ENCODE peak calls at places on chromosomes 2 and 18, in seven cellular contexts. Q, C, H, M, O, G and Z are unnamed samples.

GRCh38 chr2:120587326-120587996 is 148.2 kb upstream of the GLI2 start:
- DNase-seq in Q (no peak), C (no peak), H (no peak), M (no peak), O (no peak), G (no peak), Z (no peak)

GRCh38 chr2:12457831-12458230 is 258.9 kb upstream of the TRIB2 start:
- DNase-seq in Q (no peak), C (peak), H (no peak), M (no peak), O (no peak), G (no peak), Z (no peak)

GRCh38 chr2:156883828-156884615 is 373.5 kb upstream of the GALNT5 start:
- DNase-seq in Q (no peak), C (peak), H (peak), M (no peak), O (no peak), G (no peak), Z (peak)

GRCh38 chr18:41745166-41746049 is 209.6 kb upstream of the PIK3C3 start:
- DNase-seq in Q (peak), C (peak), H (peak), M (no peak), O (no peak), G (no peak), Z (peak)

GRCh38 chr2:18704224-18704623 is 114.9 kb upstream of the NT5C1B start:
- DNase-seq in Q (no peak), C (peak), H (no peak), M (no peak), O (no peak), G (no peak), Z (no peak)

GRCh38 chr2:168064011-168064998 is 183.1 kb downstream of the STK39 start:
- DNase-seq in Q (no peak), C (no peak), H (peak), M (no peak), O (no peak), G (no peak), Z (no peak)

GRCh38 chr2:241659150-241659739 is 21.8 kb downstream of the ATG4B start:
- DNase-seq in Q (peak), C (peak), H (peak), M (peak), O (no peak), G (peak), Z (peak)

GRCh38 chr2:20660506-20660905 is 6.4 kb upstream of the GDF7 start:
- DNase-seq in Q (no peak), C (no peak), H (no peak), M (no peak), O (peak), G (no peak), Z (no peak)

GRCh38 chr2:64670047-64670446 is 16.3 kb upstream of the SERTAD2 start:
- DNase-seq in Q (no peak), C (no peak), H (no peak), M (no peak), O (no peak), G (no peak), Z (no peak)

GRCh38 chr2:112960230-112960825 is 17.5 kb upstream of the IL36G start:
- DNase-seq in Q (no peak), C (no peak), H (no peak), M (no peak), O (no peak), G (no peak), Z (no peak)
- TF ChIP-seq CTCF in Q (no peak), C (no peak), H (no peak), M (no peak), O (no peak), G (no peak), Z (peak)

DNA sequence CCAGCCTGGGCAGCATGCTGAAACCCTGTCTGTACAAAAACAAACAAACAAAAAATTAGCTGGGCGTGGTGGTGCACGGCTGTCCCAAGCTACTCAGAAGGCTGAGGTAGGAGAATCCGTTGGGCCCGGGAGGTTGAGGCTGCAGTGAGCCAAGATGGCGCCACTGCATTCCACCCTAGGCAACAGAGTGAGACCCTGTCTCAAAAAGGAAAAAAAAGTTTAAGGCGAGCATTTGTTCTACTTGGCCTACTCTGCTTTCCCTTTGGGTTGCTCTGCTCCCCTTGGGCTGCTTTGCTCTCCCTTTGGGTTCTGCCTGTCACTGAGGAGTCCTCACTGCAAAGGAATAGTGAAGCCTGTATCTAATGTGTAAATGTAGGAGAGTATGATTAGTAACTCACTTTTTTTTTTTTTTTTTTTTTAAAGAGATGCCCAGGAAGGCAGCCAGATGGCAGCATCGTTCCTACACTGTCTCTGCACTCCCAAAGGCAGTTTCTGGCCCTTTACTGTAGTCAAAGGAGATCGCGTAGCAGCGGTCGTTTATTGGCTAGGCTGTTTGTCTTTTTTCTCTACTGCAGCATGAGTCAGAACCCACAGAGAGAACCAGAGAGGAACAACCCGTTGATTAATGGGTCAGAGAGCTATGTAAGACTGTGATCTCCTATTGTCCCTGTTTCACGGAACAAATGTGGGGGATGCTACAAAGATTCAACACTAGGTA is 118.3 kb upstream of the CWC22 start:
- DNase-seq in Q (peak), C (peak), H (peak), M (peak), O (no peak), G (peak), Z (peak)
- TF ChIP-seq CTCF in Q (peak), C (peak), H (peak), M (no peak), O (peak), G (no peak), Z (peak)

DNA sequence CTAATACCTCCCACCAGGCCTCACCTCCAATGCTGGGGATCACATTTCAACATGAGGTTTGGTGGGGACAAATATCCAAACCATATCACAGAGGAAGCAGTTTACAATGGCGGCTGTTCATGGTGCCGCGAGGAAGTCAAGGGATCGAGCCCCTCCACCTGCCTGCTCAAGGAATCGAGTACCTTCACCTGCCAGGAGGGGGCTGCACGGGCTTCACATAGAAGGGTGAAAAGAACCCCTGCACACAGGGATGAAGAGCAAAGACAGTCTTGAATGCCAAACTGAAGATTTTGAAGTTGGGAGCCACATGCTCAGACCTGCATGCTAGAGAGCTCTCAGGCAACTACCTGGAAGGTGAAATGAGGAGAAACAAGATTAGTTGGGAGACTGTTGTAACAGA is 110.3 kb downstream of the KCNF1 start:
- DNase-seq in Q (no peak), C (no peak), H (no peak), M (no peak), O (no peak), G (no peak), Z (no peak)
- TF ChIP-seq CTCF in Q (no peak), C (no peak), H (no peak), M (no peak), O (no peak), G (no peak), Z (no peak)

DNA sequence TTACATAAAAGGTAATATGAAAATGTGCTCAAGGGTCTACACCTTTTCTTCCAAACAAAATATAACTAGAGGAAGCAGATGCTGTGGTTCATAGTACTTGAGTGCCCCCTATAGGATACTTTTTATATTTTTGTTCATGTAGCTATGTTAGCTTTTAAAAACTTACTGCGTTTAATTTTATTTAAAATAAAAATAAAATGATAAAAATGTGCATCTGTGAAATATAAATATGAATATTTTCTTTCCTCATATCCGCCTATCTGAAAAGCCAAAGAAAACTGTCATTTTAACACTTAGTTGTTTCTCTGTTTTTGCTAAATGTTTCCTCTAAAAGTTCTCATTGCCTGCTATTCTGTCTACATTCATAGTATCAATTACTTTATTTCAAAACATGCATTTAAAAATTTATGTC is 9.6 kb upstream of the LRP1B start:
- DNase-seq in Q (no peak), C (peak), H (no peak), M (no peak), O (no peak), G (no peak), Z (peak)
- TF ChIP-seq CTCF in Q (peak), C (peak), H (peak), M (peak), O (peak), G (no peak), Z (peak)

GRCh38 chr2:233419626-233420431 is 65.5 kb downstream of the DGKD start:
- DNase-seq in Q (no peak), C (no peak), H (no peak), M (no peak), O (no peak), G (no peak), Z (peak)

GRCh38 chr2:233418761-233419625 is 64.7 kb downstream of the DGKD start:
- DNase-seq in Q (peak), C (peak), H (peak), M (peak), O (no peak), G (no peak), Z (peak)

GRCh38 chr2:233417282-233417681 is 63.0 kb downstream of the DGKD start:
- DNase-seq in Q (no peak), C (no peak), H (no peak), M (no peak), O (no peak), G (no peak), Z (no peak)

GRCh38 chr2:233416706-233417105 is 62.4 kb downstream of the DGKD start:
- DNase-seq in Q (no peak), C (no peak), H (no peak), M (no peak), O (no peak), G (no peak), Z (no peak)

GRCh38 chr2:233418052-233418760 is 63.9 kb downstream of the DGKD start:
- DNase-seq in Q (no peak), C (no peak), H (no peak), M (no peak), O (no peak), G (no peak), Z (no peak)
- TF ChIP-seq CTCF in Q (no peak), C (no peak), H (no peak), M (no peak), O (no peak), G (no peak), Z (no peak)

DNA sequence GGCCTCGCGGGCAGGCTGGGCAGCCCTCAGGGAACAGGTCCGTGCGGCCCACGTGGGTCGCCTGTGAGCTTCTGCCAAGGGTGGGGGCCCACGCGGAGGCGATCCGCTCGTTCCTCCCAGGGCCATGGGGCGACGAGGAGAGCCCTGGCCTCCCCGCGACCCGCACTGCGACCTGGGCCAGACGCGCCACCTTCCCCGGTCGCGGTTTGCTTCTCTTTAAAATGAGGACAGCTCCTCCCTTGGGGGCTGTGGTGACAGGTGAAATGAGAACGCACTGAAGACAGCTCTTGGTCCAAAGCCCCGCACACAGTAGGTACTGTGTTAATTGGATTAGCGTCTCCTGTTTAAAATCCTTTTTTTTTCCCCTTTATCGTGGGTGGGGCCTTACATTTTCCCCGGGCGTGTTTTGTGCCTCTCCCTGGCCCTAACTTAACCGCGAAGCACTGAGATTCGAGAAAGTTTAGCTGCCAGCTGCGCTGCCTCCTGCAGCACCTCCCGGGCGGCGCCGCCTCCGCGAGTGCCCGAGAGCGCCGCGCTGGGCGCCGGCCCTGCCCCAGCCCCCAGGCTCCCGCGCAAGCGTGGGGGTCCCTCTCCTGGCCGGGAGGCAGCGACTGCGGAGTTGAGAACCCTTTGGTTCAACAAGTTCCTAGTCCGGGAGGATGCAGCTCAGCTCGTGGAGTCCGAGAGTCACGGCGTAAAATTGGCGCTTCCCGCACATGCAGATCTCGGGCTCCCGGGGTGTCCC is 1.1 kb downstream of the HPCAL1 start:
- DNase-seq in Q (peak), C (peak), H (peak), M (no peak), O (no peak), G (peak), Z (peak)
- TF ChIP-seq CTCF in Q (peak), C (no peak), H (peak), M (no peak), O (peak), G (no peak), Z (no peak)

GRCh38 chr2:173446722-173447121 is 92.0 kb downstream of the CDCA7 start:
- DNase-seq in Q (no peak), C (peak), H (no peak), M (no peak), O (no peak), G (no peak), Z (no peak)

GRCh38 chr2:173452436-173452835 is 97.8 kb downstream of the CDCA7 start:
- DNase-seq in Q (no peak), C (no peak), H (no peak), M (no peak), O (no peak), G (no peak), Z (no peak)

GRCh38 chr2:173451137-173451536 is 96.5 kb downstream of the CDCA7 start:
- DNase-seq in Q (no peak), C (no peak), H (no peak), M (no peak), O (no peak), G (no peak), Z (no peak)

DNA sequence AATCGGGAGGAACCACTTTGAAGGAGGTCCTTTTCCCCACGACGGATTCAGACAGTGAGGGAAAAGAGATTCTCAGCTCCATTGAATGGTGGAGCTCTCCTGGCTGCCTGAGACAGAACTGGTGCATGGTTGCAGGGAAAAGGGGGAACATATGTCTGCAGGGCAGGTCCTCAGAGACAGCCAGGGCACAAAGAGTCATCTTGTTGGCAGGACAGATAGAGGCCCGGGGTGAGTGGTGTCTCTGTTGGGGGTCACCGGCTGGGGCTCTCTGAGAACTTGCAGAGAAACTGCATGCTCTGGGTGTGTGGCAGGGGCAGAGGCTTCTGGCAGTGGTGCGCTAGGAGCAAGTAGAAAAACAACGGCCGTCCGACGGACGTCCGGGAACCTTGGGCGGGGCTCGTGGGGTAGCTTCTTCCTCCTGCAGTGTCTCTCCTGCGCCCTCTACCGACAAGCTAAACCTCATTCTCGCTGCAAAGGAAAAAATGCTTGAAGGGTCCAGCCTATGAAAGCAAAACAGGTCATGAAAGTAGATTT is 94.3 kb downstream of the CDCA7 start:
- DNase-seq in Q (peak), C (peak), H (peak), M (peak), O (no peak), G (peak), Z (peak)
- TF ChIP-seq CTCF in Q (peak), C (peak), H (peak), M (peak), O (peak), G (no peak), Z (peak)

DNA sequence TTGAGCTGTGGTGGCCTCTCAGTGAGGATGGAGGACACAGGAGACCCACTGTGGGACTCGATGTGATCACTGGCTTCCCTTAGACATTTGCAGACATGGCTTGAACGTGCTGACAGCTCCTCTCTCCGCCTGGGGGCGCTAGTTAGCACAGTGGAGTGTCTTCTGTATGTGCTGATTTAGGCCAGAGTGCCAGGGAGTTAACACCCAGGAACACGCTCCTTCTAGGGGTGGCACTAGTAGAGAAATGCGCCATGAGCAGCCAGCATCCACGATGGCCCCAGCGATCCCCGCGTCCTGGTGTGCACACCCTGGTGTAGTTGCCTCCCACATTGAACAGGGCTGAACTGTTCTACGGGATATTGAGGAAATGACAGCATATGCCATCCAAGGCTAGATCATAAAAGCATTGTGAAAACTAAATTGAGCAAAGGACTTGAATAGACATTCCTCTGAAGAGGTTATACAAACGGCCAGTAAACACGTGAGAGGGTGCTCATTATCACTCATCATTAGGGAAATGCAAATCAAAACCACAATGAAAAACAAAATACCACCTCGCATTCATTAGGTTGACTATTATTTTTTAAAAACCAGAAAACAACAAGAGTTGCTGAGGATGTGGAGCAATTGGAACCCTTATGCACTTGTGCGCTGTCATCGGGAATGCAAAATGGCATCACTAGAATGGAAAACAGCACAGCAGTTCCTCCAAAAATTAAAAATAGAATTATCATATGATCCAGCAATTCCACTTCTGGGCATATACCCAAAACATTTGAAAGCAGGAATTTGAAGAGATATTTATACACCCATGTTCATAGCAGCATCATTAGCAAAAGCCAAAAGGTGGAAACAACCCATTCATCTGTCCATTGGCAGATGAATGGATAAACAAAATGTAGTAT is 11.6 kb upstream of the NMUR1 start:
- DNase-seq in Q (no peak), C (peak), H (no peak), M (no peak), O (no peak), G (no peak), Z (peak)
- TF ChIP-seq CTCF in Q (no peak), C (peak), H (no peak), M (no peak), O (peak), G (no peak), Z (peak)